ENCODE peak calls at places on chromosomes 12 and 14, in seven cellular contexts. S is body of pancreas, W is neuronal stem cell, D is lower lobe of right lung, M is lung, R is IMR-90, C is right cardiac atrium. I is an unnamed sample.

GRCh38 chr12:128644664-128645296 is 179.0 kb downstream of the SLC15A4 start:
- DNase-seq in S (peak), W (peak), D (no peak), M (peak), R (no peak), C (no peak), I (no peak)

GRCh38 chr14:53109028-53109687 is 44.0 kb downstream of the DDHD1 start:
- DNase-seq in S (no peak), W (no peak), D (no peak), M (no peak), R (no peak), C (peak), I (no peak)

GRCh38 chr12:84910549-84911241 is 1.9 kb downstream of the SLC6A15 start:
- DNase-seq in S (no peak), W (no peak), D (no peak), M (no peak), R (no peak), C (peak), I (no peak)

GRCh38 chr12:26823391-26823790 is 9.6 kb downstream of the ITPR2 start:
- DNase-seq in S (no peak), W (no peak), D (no peak), M (no peak), R (peak), C (no peak), I (peak)

GRCh38 chr12:102562836-102563425 is 82.6 kb upstream of the IGF1 start:
- DNase-seq in S (no peak), W (no peak), D (no peak), M (no peak), R (no peak), C (no peak), I (no peak)

GRCh38 chr14:78228702-78229327 is 58.6 kb downstream of the NRXN3 start:
- DNase-seq in S (no peak), W (no peak), D (no peak), M (no peak), R (no peak), C (no peak), I (no peak)

GRCh38 chr12:120099738-120100137 is 16.8 kb downstream of the RAB35 start:
- DNase-seq in S (no peak), W (no peak), D (no peak), M (no peak), R (no peak), C (no peak), I (no peak)

GRCh38 chr14:68564826-68565760 is 227.8 kb downstream of the ZFP36L1 start:
- DNase-seq in S (no peak), W (no peak), D (no peak), M (no peak), R (no peak), C (no peak), I (no peak)

GRCh38 chr14:92666251-92666650 is 82.2 kb downstream of the LGMN start:
- DNase-seq in S (no peak), W (no peak), D (no peak), M (no peak), R (no peak), C (peak), I (no peak)

GRCh38 chr12:130764475-130765185 is 48.5 kb upstream of the RIMBP2 start:
- DNase-seq in S (no peak), W (no peak), D (no peak), M (no peak), R (peak), C (no peak), I (peak)

GRCh38 chr14:81062816-81063215 is 107.4 kb downstream of the TSHR start:
- DNase-seq in S (peak), W (no peak), D (no peak), M (no peak), R (peak), C (no peak), I (no peak)

GRCh38 chr12:42094277-42094676 is 50.4 kb downstream of the GXYLT1 start:
- DNase-seq in S (no peak), W (no peak), D (no peak), M (no peak), R (peak), C (no peak), I (no peak)

GRCh38 chr14:73887704-73888459 is 1.2 kb downstream of the ZNF410 start:
- DNase-seq in S (no peak), W (no peak), D (no peak), M (no peak), R (no peak), C (no peak), I (no peak)

GRCh38 chr14:53409289-53409688 is 256.2 kb upstream of the DDHD1 start:
- DNase-seq in S (no peak), W (no peak), D (no peak), M (no peak), R (no peak), C (no peak), I (no peak)

GRCh38 chr12:83318386-83318971 is 631.8 kb downstream of the TMTC2 start:
- DNase-seq in S (no peak), W (no peak), D (no peak), M (no peak), R (peak), C (no peak), I (no peak)

GRCh38 chr12:105451211-105451610 is 120.7 kb downstream of the C12orf75 start:
- DNase-seq in S (no peak), W (no peak), D (no peak), M (no peak), R (peak), C (no peak), I (no peak)

GRCh38 chr12:124386059-124386458 is 91.2 kb downstream of the RFLNA start:
- DNase-seq in S (no peak), W (no peak), D (no peak), M (no peak), R (no peak), C (peak), I (peak)

GRCh38 chr14:71534506-71534905 is 397.7 kb upstream of the RGS6 start:
- DNase-seq in S (no peak), W (no peak), D (no peak), M (no peak), R (no peak), C (no peak), I (no peak)

GRCh38 chr14:95316826-95317225 is 2.9 kb downstream of the CLMN start:
- DNase-seq in S (no peak), W (no peak), D (peak), M (no peak), R (no peak), C (no peak), I (no peak)

GRCh38 chr14:73787760-73788508 is 63.7 kb upstream of the PTGR2 start:
- DNase-seq in S (no peak), W (no peak), D (no peak), M (no peak), R (peak), C (no peak), I (no peak)

GRCh38 chr12:47698055-47698454 is 7.8 kb downstream of the RPAP3 start:
- DNase-seq in S (no peak), W (no peak), D (no peak), M (no peak), R (no peak), C (no peak), I (no peak)

GRCh38 chr14:93042968-93043940 is 72.5 kb downstream of the ITPK1 start:
- DNase-seq in S (peak), W (no peak), D (peak), M (peak), R (peak), C (peak), I (peak)

GRCh38 chr14:69133206-69134125 is 19.5 kb downstream of the DCAF5 start:
- DNase-seq in S (peak), W (no peak), D (no peak), M (no peak), R (peak), C (no peak), I (no peak)

GRCh38 chr12:46124848-46125619 is 134.7 kb upstream of the SCAF11 start:
- DNase-seq in S (peak), W (peak), D (no peak), M (peak), R (peak), C (peak), I (peak)

GRCh38 chr12:42428850-42429249 is 102.9 kb downstream of the PPHLN1 start:
- DNase-seq in S (no peak), W (no peak), D (no peak), M (no peak), R (no peak), C (no peak), I (no peak)

GRCh38 chr12:22272596-22272995 is 61.9 kb downstream of the ST8SIA1 start:
- DNase-seq in S (no peak), W (no peak), D (no peak), M (no peak), R (no peak), C (no peak), I (no peak)
- H3K4me3 ChIP-seq in S (no peak), W (no peak), D (no peak), M (no peak), R (no peak), C (no peak), I (no peak)

GRCh38 chr12:97312570-97313135 is 150.0 kb upstream of the RMST start:
- DNase-seq in S (no peak), W (no peak), D (no peak), M (no peak), R (no peak), C (no peak), I (no peak)

GRCh38 chr12:97309921-97310320 is 152.7 kb upstream of the RMST start:
- DNase-seq in S (no peak), W (no peak), D (no peak), M (no peak), R (no peak), C (no peak), I (no peak)

GRCh38 chr12:97308576-97309198 is 153.9 kb upstream of the RMST start:
- DNase-seq in S (peak), W (peak), D (no peak), M (no peak), R (peak), C (no peak), I (peak)

GRCh38 chr12:97313471-97314190 is 149.0 kb upstream of the RMST start:
- DNase-seq in S (no peak), W (no peak), D (no peak), M (no peak), R (no peak), C (no peak), I (peak)
- H3K4me3 ChIP-seq in S (no peak), W (no peak), D (no peak), M (no peak), R (no peak), C (no peak), I (no peak)

DNA sequence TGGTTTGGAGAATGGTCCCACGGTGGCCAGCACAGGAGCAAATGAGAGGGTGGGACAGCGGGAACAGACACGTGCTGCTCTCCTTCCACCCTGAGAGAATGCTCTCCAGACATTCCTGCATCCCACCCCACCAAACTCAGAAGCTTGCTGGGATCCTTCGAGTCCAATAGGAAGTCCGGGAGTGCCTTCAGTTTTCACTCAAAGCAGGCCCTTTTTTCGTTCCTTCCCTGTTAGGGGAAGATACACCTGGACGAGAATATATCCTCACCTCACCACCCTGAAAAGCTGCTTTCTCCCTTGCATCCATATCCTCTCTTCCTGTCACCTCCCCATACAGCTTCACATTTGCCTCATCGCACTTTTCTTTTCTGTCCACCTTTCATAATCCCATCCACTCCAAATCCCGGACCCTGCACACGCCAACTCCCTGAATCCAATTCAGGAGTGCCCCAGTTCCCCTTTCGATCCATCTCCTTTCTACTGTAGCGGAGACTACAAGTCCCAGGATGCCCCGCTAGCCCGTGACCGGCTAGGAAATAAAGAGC is 2.4 kb downstream of the TMEM253 start:
- DNase-seq in S (no peak), W (no peak), D (no peak), M (no peak), R (no peak), C (no peak), I (no peak)
- H3K4me3 ChIP-seq in S (no peak), W (peak), D (peak), M (peak), R (peak), C (peak), I (peak)

GRCh38 chr14:24338843-24339242 is 948 bp downstream of the RIPK3 start:
- DNase-seq in S (no peak), W (no peak), D (no peak), M (no peak), R (no peak), C (no peak), I (no peak)
- H3K4me3 ChIP-seq in S (no peak), W (peak), D (peak), M (no peak), R (no peak), C (peak), I (no peak)

GRCh38 chr14:32932921-32933622 is 5.6 kb upstream of the NPAS3 start:
- DNase-seq in S (peak), W (peak), D (no peak), M (no peak), R (no peak), C (peak), I (peak)
- H3K4me3 ChIP-seq in S (peak), W (peak), D (peak), M (no peak), R (no peak), C (peak), I (peak)